ENCODE peak calls at places on chromosomes 3 and 15, in four cellular contexts. Q is GM03348; D is activated naive CD4-positive, alpha-beta T cell treated with Interleukin-2 at 50 U/mL for 16 hours; G is RWPE1. A is an unnamed sample.
A peak's percentile ranks its signal among the peaks of the same experiment; 100 is the strongest.

GRCh38 chr3:139187154-139187553 is 142.5 kb upstream of the PRR23C start:
- DNase-seq in Q (no peak), D (no peak), G (no peak), A (no peak)

GRCh38 chr15:66936115-66936863 is 129.1 kb upstream of the SMAD3 start:
- DNase-seq in Q (peak; percentile 81), D (no peak), G (no peak), A (no peak)

GRCh38 chr15:99692825-99693224 is 40.4 kb downstream of the LYSMD4 start:
- DNase-seq in Q (no peak), D (no peak), G (no peak), A (no peak)

GRCh38 chr3:74465652-74466415 is 148.6 kb downstream of the CNTN3 start:
- DNase-seq in Q (peak; percentile 24), D (no peak), G (no peak), A (no peak)

GRCh38 chr15:65421360-65422215 is 1.2 kb downstream of the IGDCC4 start:
- DNase-seq in Q (no peak), D (no peak), G (no peak), A (no peak)

GRCh38 chr15:40471105-40471777 is 457 bp downstream of the CHST14 start:
- DNase-seq in Q (peak; percentile 57), D (peak; percentile 22), G (no peak), A (peak; percentile 86)

GRCh38 chr3:187678869-187679268 is 8.7 kb upstream of the SST start:
- DNase-seq in Q (peak; percentile 74), D (peak; percentile 6), G (peak; percentile 43), A (no peak)

GRCh38 chr3:127339943-127340861 is 52.4 kb upstream of the PRR20G start:
- DNase-seq in Q (no peak), D (no peak), G (no peak), A (no peak)

GRCh38 chr15:31245135-31245689 is 81.4 kb upstream of the KLF13 start:
- DNase-seq in Q (no peak), D (no peak), G (no peak), A (no peak)

GRCh38 chr15:88331291-88331690 is 74.8 kb upstream of the NTRK3 start:
- DNase-seq in Q (peak; percentile 33), D (peak; percentile 9), G (peak; percentile 69), A (no peak)

GRCh38 chr3:99548674-99549073 is 89.7 kb upstream of the COL8A1 start:
- DNase-seq in Q (no peak), D (no peak), G (no peak), A (no peak)

GRCh38 chr3:145776782-145777408 is 384.1 kb downstream of the PLOD2 start:
- DNase-seq in Q (peak; percentile 62), D (no peak), G (peak; percentile 3), A (no peak)

GRCh38 chr3:165874663-165875489 is 37.7 kb upstream of the BCHE start:
- DNase-seq in Q (no peak), D (no peak), G (no peak), A (no peak)

GRCh38 chr15:61946778-61947177 is 113.5 kb downstream of the VPS13C start:
- DNase-seq in Q (peak; percentile 15), D (no peak), G (peak; percentile 4), A (no peak)

GRCh38 chr15:42078903-42079302 is 15.5 kb downstream of the PLA2G4D start:
- DNase-seq in Q (no peak), D (no peak), G (no peak), A (no peak)

GRCh38 chr15:74790080-74790916 is 8.4 kb downstream of the CSK start:
- DNase-seq in Q (peak; percentile 60), D (peak; percentile 51), G (no peak), A (peak; percentile 90)

GRCh38 chr3:182618085-182618732 is 175.1 kb upstream of the ATP11B start:
- DNase-seq in Q (no peak), D (no peak), G (no peak), A (no peak)

GRCh38 chr15:76718863-76719262 is 186.3 kb downstream of the SCAPER start:
- DNase-seq in Q (no peak), D (no peak), G (no peak), A (no peak)

GRCh38 chr3:138384971-138385370 is 36.6 kb downstream of the MRAS start:
- DNase-seq in Q (no peak), D (no peak), G (no peak), A (no peak)

GRCh38 chr3:58864480-58864879 is 185.3 kb downstream of the CFAP20DC start:
- DNase-seq in Q (no peak), D (no peak), G (no peak), A (no peak)

GRCh38 chr3:53846134-53846850 is at the start of the genes CHDH and IL17RB:
- DNase-seq in Q (peak; percentile 57), D (peak; percentile 8), G (peak; percentile 5), A (peak; percentile 81)

GRCh38 chr3:50138266-50139230 is 16.6 kb upstream of the SEMA3F start:
- DNase-seq in Q (peak; percentile 57), D (no peak), G (no peak), A (no peak)

GRCh38 chr3:69777582-69777967 is 38.3 kb downstream of the MITF start:
- DNase-seq in Q (no peak), D (no peak), G (no peak), A (no peak)

GRCh38 chr3:131242201-131242600 is 139.4 kb upstream of the NUDT16 start:
- DNase-seq in Q (no peak), D (no peak), G (no peak), A (no peak)

GRCh38 chr15:71485094-71485693 is 325.2 kb upstream of the NR2E3 start:
- DNase-seq in Q (no peak), D (no peak), G (no peak), A (no peak)

GRCh38 chr15:96331141-96331941 is 841 bp downstream of the NR2F2 start:
- DNase-seq in Q (no peak), D (no peak), G (no peak), A (no peak)

GRCh38 chr15:48671381-48672022 is 26.0 kb upstream of the FBN1 start:
- DNase-seq in Q (peak; percentile 76), D (no peak), G (no peak), A (no peak)

GRCh38 chr15:100105101-100105500 is 236.7 kb downstream of the ADAMTS17 start:
- DNase-seq in Q (no peak), D (no peak), G (no peak), A (peak; percentile 52)

GRCh38 chr3:33144433-33144832 is 30.6 kb downstream of the CRTAP start:
- DNase-seq in Q (no peak), D (peak; percentile 35), G (no peak), A (no peak)

GRCh38 chr3:179957264-179957845 is 79.4 kb downstream of the PEX5L start:
- DNase-seq in Q (no peak), D (no peak), G (no peak), A (no peak)

A was measured in spleen.